ENCODE peak calls at places on chromosomes 5 and 9, in five cellular contexts. T is B cell, L is GM12878, Y is fibroblast of lung, Q is astrocyte of the spinal cord. E is an unnamed sample.

GRCh38 chr5:135864503-135865443 is 30.3 kb downstream of the SLC25A48 start:
- DNase-seq in T (no peak), Q (no peak), Y (no peak), L (no peak), E (no peak)

GRCh38 chr9:20243866-20244647 is 378.2 kb downstream of the MLLT3 start:
- DNase-seq in Y (no peak), Q (no peak), T (no peak), L (no peak), E (no peak)

GRCh38 chr5:176996780-176997179 is 9.8 kb downstream of the UIMC1 start:
- DNase-seq in Q (no peak), T (no peak), L (no peak), Y (no peak), E (peak; percentile 16)

GRCh38 chr5:72138943-72139467 is 31.7 kb downstream of the MAP1B start:
- DNase-seq in Y (peak; percentile 92), T (no peak), Q (peak; percentile 96), L (peak; percentile 15), E (peak; percentile 1)

GRCh38 chr9:119289740-119290139 is 79.5 kb downstream of the BRINP1 start:
- DNase-seq in L (no peak), T (no peak), Q (peak; percentile 54), Y (no peak), E (peak; percentile 47)

GRCh38 chr9:134969401-134969800 is 51.7 kb upstream of the FCN1 start:
- DNase-seq in Y (no peak), Q (no peak), L (no peak), T (no peak), E (no peak)

GRCh38 chr5:76358-77169 is 15.4 kb upstream of the PLEKHG4B start:
- DNase-seq in L (no peak), Q (no peak), Y (no peak), T (no peak), E (no peak)

GRCh38 chr9:138038244-138038671 is 160.7 kb downstream of the CACNA1B start:
- DNase-seq in Y (no peak), Q (no peak), T (no peak), L (no peak), E (no peak)

GRCh38 chr9:36873247-36873875 is 160.7 kb downstream of the PAX5 start:
- DNase-seq in Y (peak; percentile 56), L (peak; percentile 28), T (peak; percentile 84), Q (peak; percentile 29), E (peak; percentile 57)

GRCh38 chr5:172048539-172049101 is 42.2 kb upstream of the FBXW11 start:
- DNase-seq in Q (no peak), T (no peak), L (no peak), Y (peak; percentile 14), E (no peak)

GRCh38 chr9:22148876-22149637 is 140.0 kb upstream of the CDKN2B start:
- DNase-seq in Y (peak; percentile 81), L (no peak), T (no peak), Q (peak; percentile 47), E (no peak)

GRCh38 chr9:87950765-87951488 is 23.4 kb downstream of the CDK20 start:
- DNase-seq in Y (peak; percentile 40), T (no peak), L (no peak), Q (no peak), E (peak; percentile 7)

GRCh38 chr9:5191983-5192382 is 6.5 kb upstream of the INSL6 start:
- DNase-seq in T (no peak), L (no peak), Y (no peak), Q (no peak), E (no peak)

GRCh38 chr9:5185220-5185840 is at the start of gene INSL6:
- DNase-seq in Q (no peak), Y (no peak), T (no peak), L (no peak), E (no peak)

GRCh38 chr9:5188060-5188707 is 2.7 kb upstream of the INSL6 start:
- DNase-seq in T (no peak), Q (no peak), L (no peak), Y (no peak), E (no peak)

GRCh38 chr9:5184776-5185175 is 663 bp downstream of the INSL6 start:
- DNase-seq in Y (no peak), T (no peak), Q (no peak), L (no peak), E (no peak)

GRCh38 chr9:5186416-5187169 is 1.2 kb upstream of the INSL6 start:
- DNase-seq in L (no peak), T (peak; percentile 59), Q (peak; percentile 63), Y (peak; percentile 64), E (peak; percentile 7)
- TF ChIP-seq CTCF in L (no peak), T (peak; percentile 78), Q (peak; percentile 78), Y (peak; percentile 60), E (peak; percentile 51)

DNA sequence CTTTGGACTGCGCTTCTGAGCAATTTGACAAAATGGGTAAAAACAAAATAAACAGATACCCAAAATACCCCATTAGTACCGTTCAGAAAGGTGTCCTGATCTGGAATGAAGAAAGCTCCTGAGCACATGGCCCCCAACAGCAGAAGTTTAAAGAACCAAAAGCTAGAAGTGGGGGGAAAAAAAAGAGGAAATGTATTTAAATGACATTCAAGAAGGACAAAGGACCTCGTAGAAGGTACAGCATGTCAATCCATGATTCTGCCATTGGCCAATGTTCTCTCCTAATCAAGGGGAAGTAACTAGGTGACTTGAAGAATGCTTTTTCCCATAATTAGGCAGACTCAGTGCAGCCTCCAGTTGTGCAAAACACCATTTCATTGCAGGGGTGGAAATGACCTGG is 78.6 kb downstream of the SERINC5 start:
- DNase-seq in Q (no peak), Y (no peak), L (no peak), T (no peak), E (no peak)
- TF ChIP-seq CTCF in Q (no peak), Y (no peak), L (no peak), T (no peak), E (no peak)

DNA sequence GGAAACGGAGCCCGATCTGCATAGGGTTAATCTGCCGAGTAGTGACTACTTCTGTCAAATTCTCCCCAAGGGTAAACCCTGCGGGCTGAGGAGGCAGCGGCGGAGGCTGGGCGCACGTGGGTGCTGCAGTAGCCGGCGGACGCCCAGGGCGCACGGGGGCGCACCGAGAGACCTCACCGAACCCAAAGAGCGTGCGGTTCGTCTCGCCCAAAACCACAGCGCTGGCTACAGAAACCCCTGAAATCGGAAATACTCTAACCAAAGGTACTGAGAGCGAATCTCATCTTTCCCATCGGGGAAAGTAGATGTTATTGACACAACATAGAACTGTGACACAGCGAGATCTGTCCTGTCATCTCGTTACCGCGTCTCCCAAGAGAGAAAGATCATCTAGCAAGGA is 56.0 kb upstream of the SHC3 start:
- DNase-seq in T (no peak), L (peak; percentile 3), Q (peak; percentile 19), Y (peak; percentile 39), E (no peak)
- TF ChIP-seq CTCF in T (no peak), L (no peak), Q (no peak), Y (no peak), E (no peak)

GRCh38 chr9:81984911-81985310 is 3.7 kb upstream of the SPATA31D1 start:
- DNase-seq in Y (peak; percentile 2), T (no peak), Q (peak; percentile 5), L (no peak), E (no peak)
- TF ChIP-seq CTCF in Y (no peak), T (no peak), Q (no peak), L (no peak), E (no peak)

DNA sequence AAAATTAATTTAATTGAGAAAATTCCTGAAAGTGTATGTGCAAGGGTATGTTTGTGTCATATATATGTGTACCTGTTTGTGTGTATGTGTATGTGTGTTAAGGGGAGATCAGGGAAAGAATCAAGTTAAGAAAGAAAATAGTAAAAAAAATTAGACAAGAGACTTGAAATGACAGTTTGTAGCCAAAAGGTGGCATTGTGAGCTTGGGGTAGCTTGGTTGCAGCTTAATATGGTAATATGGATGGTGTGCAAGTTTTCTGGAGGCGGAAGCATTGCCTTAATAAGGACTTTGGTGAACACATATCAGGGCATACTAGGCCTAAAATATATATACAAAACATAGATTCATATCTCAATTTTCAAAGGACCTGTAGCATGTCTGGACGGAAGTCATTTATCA is 129.9 kb downstream of the INSYN2B start:
- DNase-seq in L (no peak), Y (no peak), T (no peak), Q (no peak), E (no peak)
- TF ChIP-seq CTCF in L (no peak), Y (no peak), T (no peak), Q (peak; percentile 11), E (no peak)

GRCh38 chr5:132268698-132269551 is 11.4 kb downstream of the PDLIM4 start:
- DNase-seq in Q (peak; percentile 68), T (peak; percentile 27), Y (peak; percentile 53), L (peak; percentile 55), E (no peak)

GRCh38 chr5:132271251-132272246 is 14.1 kb downstream of the PDLIM4 start:
- DNase-seq in T (peak; percentile 36), Y (no peak), L (no peak), Q (no peak), E (no peak)

GRCh38 chr5:132270345-132270685 is 12.8 kb downstream of the PDLIM4 start:
- DNase-seq in Q (no peak), Y (no peak), L (no peak), T (peak; percentile 13), E (no peak)

GRCh38 chr5:132270706-132271105 is 13.2 kb downstream of the PDLIM4 start:
- DNase-seq in L (no peak), Y (no peak), Q (no peak), T (peak; percentile 17), E (no peak)

GRCh38 chr5:132269635-132270344 is 12.3 kb downstream of the PDLIM4 start:
- DNase-seq in L (no peak), T (peak; percentile 30), Q (no peak), Y (peak; percentile 28), E (no peak)
- TF ChIP-seq CTCF in L (no peak), T (no peak), Q (no peak), Y (no peak), E (no peak)

DNA sequence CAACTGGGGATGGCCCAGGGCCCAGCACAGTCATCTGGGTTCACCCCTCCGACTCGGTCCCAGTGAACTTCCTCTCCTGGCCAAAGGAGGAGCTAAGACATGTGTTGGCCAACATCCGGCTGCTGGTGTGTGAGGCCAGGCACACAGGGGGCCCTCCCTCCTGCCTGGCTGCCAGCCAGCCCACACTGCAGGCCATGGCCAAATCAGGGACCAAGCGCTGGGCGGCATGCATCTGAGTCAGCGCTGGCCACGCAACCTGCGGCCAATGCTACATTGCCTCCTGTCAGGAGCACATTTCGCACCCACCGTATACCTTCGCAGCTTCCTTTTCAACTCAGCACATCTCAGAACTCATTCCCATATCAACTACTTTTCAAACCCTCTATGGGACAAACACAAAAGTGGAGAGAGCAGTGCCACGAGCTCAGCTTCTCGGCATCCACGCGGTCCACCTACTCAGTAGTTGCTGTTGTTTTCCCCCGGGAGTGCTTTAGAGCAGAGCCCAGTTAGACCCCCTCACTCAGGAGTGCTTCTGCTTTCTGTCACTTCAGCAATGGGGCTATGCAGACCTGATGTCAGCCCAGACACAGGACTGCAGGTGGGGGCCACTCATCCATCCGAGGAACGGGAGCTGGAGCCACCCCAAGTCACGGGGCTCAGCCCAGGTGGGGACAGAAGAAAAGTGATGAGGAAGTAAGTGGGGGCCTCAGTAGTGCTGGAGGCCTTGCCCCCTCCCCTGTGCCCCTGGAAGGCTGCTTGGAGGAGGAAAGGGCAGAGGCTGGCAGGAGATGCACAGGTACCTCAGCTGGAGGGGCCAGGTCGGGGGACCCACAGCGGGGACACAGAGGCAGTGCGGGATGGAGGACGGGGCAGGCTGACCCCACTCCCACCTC is 13.9 kb downstream of the NINJ1 start:
- DNase-seq in L (no peak), Q (peak; percentile 95), T (no peak), Y (peak; percentile 96), E (peak; percentile 99)
- TF ChIP-seq CTCF in L (peak; percentile 54), Q (peak; percentile 56), T (peak; percentile 58), Y (peak; percentile 32), E (no peak)

GRCh38 chr5:10364186-10364689 is 10.7 kb downstream of the MARCHF6 start:
- DNase-seq in T (no peak), Q (no peak), L (no peak), Y (no peak), E (no peak)
- TF ChIP-seq CTCF in T (peak; percentile 55), Q (no peak), L (peak; percentile 29), Y (no peak), E (peak; percentile 48)

E was measured in HL-60.